ENCODE peak calls at places on chromosomes 4 and X, in nine cellular contexts. One of them, this sample, is unnamed.

GRCh38 chrX:148991502-148991901 is 491.1 kb downstream of the AFF2 start:
- DNase-seq in HCT116: no peak
- DNase-seq in PC-3: no peak
- DNase-seq in HepG2: no peak
- DNase-seq in GM23248: no peak
- DNase-seq in hepatocyte: no peak
- DNase-seq in neural progenitor cell: no peak
- DNase-seq in fibroblast of lung: no peak
- DNase-seq in osteoblast: no peak
- DNase-seq in this sample: no peak

GRCh38 chr4:7766661-7767345 is 172.9 kb downstream of the AFAP1 start:
- DNase-seq in HCT116: no peak
- DNase-seq in fibroblast of lung: no peak
- DNase-seq in osteoblast: peak; percentile 27
- DNase-seq in GM23248: no peak
- DNase-seq in HepG2: no peak
- DNase-seq in PC-3: no peak
- DNase-seq in hepatocyte: no peak
- DNase-seq in neural progenitor cell: no peak
- DNase-seq in this sample: no peak

GRCh38 chrX:154008521-154008920 is 11.2 kb downstream of the IRAK1 start:
- DNase-seq in PC-3: no peak
- DNase-seq in fibroblast of lung: no peak
- DNase-seq in HepG2: no peak
- DNase-seq in hepatocyte: no peak
- DNase-seq in neural progenitor cell: no peak
- DNase-seq in GM23248: no peak
- DNase-seq in osteoblast: peak; percentile 35
- DNase-seq in HCT116: no peak
- DNase-seq in this sample: no peak

GRCh38 chr4:52856802-52857201 is 5.3 kb upstream of the RASL11B start:
- DNase-seq in PC-3: no peak
- DNase-seq in HepG2: no peak
- DNase-seq in hepatocyte: no peak
- DNase-seq in HCT116: no peak
- DNase-seq in osteoblast: no peak
- DNase-seq in fibroblast of lung: no peak
- DNase-seq in GM23248: no peak
- DNase-seq in neural progenitor cell: no peak
- DNase-seq in this sample: no peak

GRCh38 chr4:96326846-96327245 is 487.0 kb downstream of the PDHA2 start:
- DNase-seq in GM23248: no peak
- DNase-seq in neural progenitor cell: no peak
- DNase-seq in HCT116: no peak
- DNase-seq in fibroblast of lung: no peak
- DNase-seq in HepG2: no peak
- DNase-seq in osteoblast: no peak
- DNase-seq in PC-3: peak; percentile 39
- DNase-seq in hepatocyte: no peak
- DNase-seq in this sample: no peak

GRCh38 chrX:31245714-31246113 is 173.9 kb upstream of the FTHL17 start:
- DNase-seq in hepatocyte: no peak
- DNase-seq in neural progenitor cell: no peak
- DNase-seq in GM23248: no peak
- DNase-seq in osteoblast: no peak
- DNase-seq in HCT116: no peak
- DNase-seq in HepG2: no peak
- DNase-seq in fibroblast of lung: no peak
- DNase-seq in PC-3: no peak
- DNase-seq in this sample: no peak

GRCh38 chr4:60562353-60562752 is 637.8 kb upstream of the ADGRL3 start:
- DNase-seq in HepG2: no peak
- DNase-seq in osteoblast: no peak
- DNase-seq in PC-3: no peak
- DNase-seq in hepatocyte: no peak
- DNase-seq in neural progenitor cell: peak; percentile 16
- DNase-seq in HCT116: no peak
- DNase-seq in GM23248: no peak
- DNase-seq in fibroblast of lung: no peak
- DNase-seq in this sample: no peak

GRCh38 chr4:175884048-175884447 is 72.0 kb upstream of the GPM6A start:
- DNase-seq in hepatocyte: no peak
- DNase-seq in fibroblast of lung: peak; percentile 65
- DNase-seq in PC-3: peak; percentile 42
- DNase-seq in neural progenitor cell: no peak
- DNase-seq in HCT116: no peak
- DNase-seq in GM23248: peak; percentile 4
- DNase-seq in osteoblast: no peak
- DNase-seq in HepG2: no peak
- DNase-seq in this sample: no peak

GRCh38 chr4:24210332-24210902 is 320.6 kb upstream of the PPARGC1A start:
- DNase-seq in hepatocyte: no peak
- DNase-seq in fibroblast of lung: peak; percentile 92
- DNase-seq in HCT116: no peak
- DNase-seq in GM23248: peak; percentile 98
- DNase-seq in HepG2: no peak
- DNase-seq in neural progenitor cell: no peak
- DNase-seq in PC-3: no peak
- DNase-seq in osteoblast: peak; percentile 94
- DNase-seq in this sample: no peak

GRCh38 chr4:41661447-41662076 is 87.0 kb downstream of the PHOX2B start:
- DNase-seq in neural progenitor cell: peak; percentile 58
- DNase-seq in HepG2: peak; percentile 12
- DNase-seq in osteoblast: no peak
- DNase-seq in HCT116: peak; percentile 31
- DNase-seq in hepatocyte: peak; percentile 73
- DNase-seq in GM23248: peak; percentile 62
- DNase-seq in PC-3: peak; percentile 67
- DNase-seq in fibroblast of lung: peak; percentile 30
- DNase-seq in this sample: peak; percentile 46

GRCh38 chr4:6252051-6252450 is 17.6 kb upstream of the WFS1 start:
- DNase-seq in neural progenitor cell: no peak
- DNase-seq in PC-3: no peak
- DNase-seq in HepG2: no peak
- DNase-seq in hepatocyte: no peak
- DNase-seq in osteoblast: no peak
- DNase-seq in fibroblast of lung: no peak
- DNase-seq in GM23248: no peak
- DNase-seq in HCT116: no peak
- DNase-seq in this sample: no peak

GRCh38 chr4:6250235-6250983 is 19.2 kb upstream of the WFS1 start:
- DNase-seq in PC-3: peak; percentile 85
- DNase-seq in neural progenitor cell: peak; percentile 82
- DNase-seq in HCT116: peak; percentile 76
- DNase-seq in GM23248: peak; percentile 59
- DNase-seq in fibroblast of lung: peak; percentile 32
- DNase-seq in osteoblast: peak; percentile 97
- DNase-seq in hepatocyte: peak; percentile 84
- DNase-seq in HepG2: peak; percentile 67
- DNase-seq in this sample: peak; percentile 72

GRCh38 chr4:6253111-6253510 is 16.5 kb upstream of the WFS1 start:
- DNase-seq in neural progenitor cell: no peak
- DNase-seq in HCT116: no peak
- DNase-seq in hepatocyte: no peak
- DNase-seq in PC-3: no peak
- DNase-seq in HepG2: no peak
- DNase-seq in fibroblast of lung: no peak
- DNase-seq in osteoblast: no peak
- DNase-seq in GM23248: no peak
- DNase-seq in this sample: no peak

GRCh38 chr4:6250984-6251295 is 18.7 kb upstream of the WFS1 start:
- DNase-seq in HepG2: no peak
- DNase-seq in hepatocyte: no peak
- DNase-seq in neural progenitor cell: no peak
- DNase-seq in HCT116: no peak
- DNase-seq in osteoblast: no peak
- DNase-seq in PC-3: no peak
- DNase-seq in fibroblast of lung: no peak
- DNase-seq in GM23248: no peak
- DNase-seq in this sample: no peak

DNA sequence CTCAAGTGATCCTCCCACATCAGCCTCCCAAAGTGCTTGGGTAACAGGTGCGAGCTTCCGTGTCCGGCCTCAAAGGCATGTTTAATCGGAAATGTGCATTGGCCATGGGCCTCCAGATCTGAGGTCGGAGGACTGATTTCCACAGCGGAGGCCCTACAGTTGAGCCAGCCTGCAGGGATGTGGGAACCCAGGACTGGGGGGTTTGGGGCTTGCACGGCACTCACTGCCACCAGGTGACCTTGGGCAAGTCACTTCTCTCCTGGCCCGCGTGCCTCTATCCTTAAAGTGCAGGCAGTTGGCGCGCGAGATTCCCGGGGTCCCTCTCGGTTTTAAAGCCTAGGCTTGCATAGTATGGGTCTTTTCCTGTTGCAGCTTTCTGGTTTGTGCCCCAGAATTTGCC is 18.3 kb upstream of the WFS1 start:
- DNase-seq in GM23248: no peak
- DNase-seq in HCT116: no peak
- DNase-seq in fibroblast of lung: no peak
- DNase-seq in HepG2: no peak
- DNase-seq in hepatocyte: no peak
- DNase-seq in osteoblast: no peak
- DNase-seq in PC-3: no peak
- DNase-seq in neural progenitor cell: no peak
- DNase-seq in this sample: no peak
- H3K9me3 ChIP-seq in GM23248: no peaks in the 10 kb centered on the region
- H3K9me3 ChIP-seq in HCT116: no peaks in the 10 kb centered on the region
- H3K9me3 ChIP-seq in fibroblast of lung: no peaks in the 10 kb centered on the region
- H3K9me3 ChIP-seq in HepG2: no peaks in the 10 kb centered on the region
- H3K9me3 ChIP-seq in hepatocyte: no peaks in the 10 kb centered on the region
- H3K9me3 ChIP-seq in osteoblast: no peaks in the 10 kb centered on the region
- H3K9me3 ChIP-seq in PC-3: no peaks in the 10 kb centered on the region
- H3K9me3 ChIP-seq in neural progenitor cell: no peaks in the 10 kb centered on the region
- H3K9me3 ChIP-seq in this sample: no peaks in the 10 kb centered on the region

GRCh38 chr4:86970447-86971354 is 35.9 kb downstream of the AFF1 start:
- DNase-seq in neural progenitor cell: peak; percentile 6
- DNase-seq in fibroblast of lung: no peak
- DNase-seq in osteoblast: no peak
- DNase-seq in PC-3: peak; percentile 47
- DNase-seq in HCT116: no peak
- DNase-seq in HepG2: no peak
- DNase-seq in GM23248: no peak
- DNase-seq in hepatocyte: no peak
- DNase-seq in this sample: no peak

GRCh38 chr4:86967061-86967460 is 32.2 kb downstream of the AFF1 start:
- DNase-seq in neural progenitor cell: no peak
- DNase-seq in PC-3: no peak
- DNase-seq in HCT116: no peak
- DNase-seq in fibroblast of lung: no peak
- DNase-seq in GM23248: no peak
- DNase-seq in hepatocyte: no peak
- DNase-seq in HepG2: no peak
- DNase-seq in osteoblast: no peak
- DNase-seq in this sample: peak; percentile 58

GRCh38 chr4:86967798-86968197 is 33.0 kb downstream of the AFF1 start:
- DNase-seq in PC-3: no peak
- DNase-seq in fibroblast of lung: peak; percentile 59
- DNase-seq in GM23248: peak; percentile 37
- DNase-seq in HCT116: no peak
- DNase-seq in neural progenitor cell: no peak
- DNase-seq in osteoblast: no peak
- DNase-seq in hepatocyte: no peak
- DNase-seq in HepG2: no peak
- DNase-seq in this sample: no peak

GRCh38 chr4:86971355-86971683 is 36.5 kb downstream of the AFF1 start:
- DNase-seq in fibroblast of lung: no peak
- DNase-seq in GM23248: no peak
- DNase-seq in neural progenitor cell: no peak
- DNase-seq in osteoblast: no peak
- DNase-seq in PC-3: no peak
- DNase-seq in hepatocyte: no peak
- DNase-seq in HCT116: no peak
- DNase-seq in HepG2: no peak
- DNase-seq in this sample: no peak

GRCh38 chr4:86968477-86969015 is 33.7 kb downstream of the AFF1 start:
- DNase-seq in fibroblast of lung: no peak
- DNase-seq in neural progenitor cell: no peak
- DNase-seq in HepG2: no peak
- DNase-seq in osteoblast: no peak
- DNase-seq in HCT116: no peak
- DNase-seq in PC-3: no peak
- DNase-seq in GM23248: no peak
- DNase-seq in hepatocyte: no peak
- DNase-seq in this sample: no peak
- H4K20me1 ChIP-seq in fibroblast of lung: no peaks in the 10 kb centered on the region
- H4K20me1 ChIP-seq in neural progenitor cell: no peaks in the 10 kb centered on the region
- H4K20me1 ChIP-seq in HepG2: no peaks in the 10 kb centered on the region
- H4K20me1 ChIP-seq in osteoblast: peaks cover 9% of the 10 kb centered on the region
- H4K20me1 ChIP-seq in HCT116: no peaks in the 10 kb centered on the region
- H4K20me1 ChIP-seq in PC-3: no peaks in the 10 kb centered on the region
- H4K20me1 ChIP-seq in GM23248: no peaks in the 10 kb centered on the region
- H4K20me1 ChIP-seq in hepatocyte: no peaks in the 10 kb centered on the region
- H4K20me1 ChIP-seq in this sample: peaks cover 20% of the 10 kb centered on the region

GRCh38 chrX:63913719-63914118 is 128.7 kb upstream of the ARHGEF9 start:
- DNase-seq in fibroblast of lung: no peak
- DNase-seq in GM23248: no peak
- DNase-seq in osteoblast: no peak
- DNase-seq in HCT116: no peak
- DNase-seq in hepatocyte: no peak
- DNase-seq in neural progenitor cell: no peak
- DNase-seq in HepG2: no peak
- DNase-seq in PC-3: no peak
- DNase-seq in this sample: no peak
- H3K9me3 ChIP-seq in fibroblast of lung: no peaks in the 10 kb centered on the region
- H3K9me3 ChIP-seq in GM23248: no peaks in the 10 kb centered on the region
- H3K9me3 ChIP-seq in osteoblast: no peaks in the 10 kb centered on the region
- H3K9me3 ChIP-seq in HCT116: no peaks in the 10 kb centered on the region
- H3K9me3 ChIP-seq in hepatocyte: no peaks in the 10 kb centered on the region
- H3K9me3 ChIP-seq in neural progenitor cell: peaks cover 6% of the 10 kb centered on the region
- H3K9me3 ChIP-seq in HepG2: peaks cover 46% of the 10 kb centered on the region
- H3K9me3 ChIP-seq in PC-3: no peaks in the 10 kb centered on the region
- H3K9me3 ChIP-seq in this sample: no peaks in the 10 kb centered on the region

DNA sequence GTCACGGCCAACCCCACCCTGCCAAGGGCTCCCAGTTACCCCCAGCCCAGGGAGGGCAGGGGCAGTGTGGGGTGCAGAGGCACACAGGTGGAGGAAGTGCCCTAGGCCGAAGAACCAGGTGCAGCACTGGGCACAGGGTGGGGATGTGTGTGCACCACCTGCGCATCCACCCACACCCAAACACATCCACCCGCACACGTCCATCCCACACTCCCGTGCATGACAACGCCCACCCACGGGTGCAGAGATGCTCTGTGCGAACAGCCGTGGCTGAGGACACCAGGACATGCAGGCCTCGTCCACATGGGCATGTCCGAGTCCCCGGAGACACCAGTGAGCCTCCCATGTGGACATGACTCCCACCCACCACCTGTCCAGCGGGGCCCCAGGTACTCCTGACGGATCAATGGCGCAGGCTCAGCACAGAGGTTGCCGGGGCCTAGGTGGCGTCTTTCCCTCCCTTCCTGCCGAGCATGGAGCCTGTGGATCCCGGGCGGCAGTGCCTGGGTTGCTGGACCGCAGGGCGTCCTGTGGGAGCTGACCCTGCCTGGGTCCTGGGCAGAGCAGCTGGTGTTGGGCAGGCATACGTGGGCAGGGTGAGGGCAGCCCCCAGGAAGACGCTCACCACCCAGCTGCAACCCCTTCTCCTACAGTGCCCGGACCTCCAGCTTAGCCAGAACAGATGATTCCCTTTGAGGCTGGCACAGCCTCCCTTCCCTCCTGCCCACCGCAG is 19.6 kb downstream of the CTBP1 start:
- DNase-seq in neural progenitor cell: no peak
- DNase-seq in fibroblast of lung: no peak
- DNase-seq in HCT116: no peak
- DNase-seq in GM23248: no peak
- DNase-seq in HepG2: no peak
- DNase-seq in osteoblast: no peak
- DNase-seq in PC-3: no peak
- DNase-seq in hepatocyte: no peak
- DNase-seq in this sample: no peak
- H4K20me1 ChIP-seq in neural progenitor cell: peaks cover 32% of the 10 kb centered on the region
- H4K20me1 ChIP-seq in fibroblast of lung: no peaks in the 10 kb centered on the region
- H4K20me1 ChIP-seq in HCT116: no peaks in the 10 kb centered on the region
- H4K20me1 ChIP-seq in GM23248: no peaks in the 10 kb centered on the region
- H4K20me1 ChIP-seq in HepG2: no peaks in the 10 kb centered on the region
- H4K20me1 ChIP-seq in osteoblast: peaks cover 30% of the 10 kb centered on the region
- H4K20me1 ChIP-seq in PC-3: no peaks in the 10 kb centered on the region
- H4K20me1 ChIP-seq in hepatocyte: peaks cover 28% of the 10 kb centered on the region
- H4K20me1 ChIP-seq in this sample: no peaks in the 10 kb centered on the region